ENCODE peak calls at places on chromosomes 3 and 15, in four cellular contexts. N is GM12878, B is HepG2, I is K562. H is an unnamed sample.

GRCh38 chr3:111210003-111210699 is 138.5 kb downstream of the NECTIN3 start:
- DNase-seq in I (no peak), B (no peak), N (no peak), H (no peak)

GRCh38 chr3:171890398-171890797 is 47.2 kb downstream of the TMEM212 start:
- DNase-seq in N (no peak), B (no peak), I (no peak), H (no peak)

GRCh38 chr3:174198199-174198598 is 660.9 kb upstream of the NAALADL2 start:
- DNase-seq in B (no peak), N (no peak), I (no peak), H (no peak)

GRCh38 chr3:173529062-173529711 is 131.6 kb downstream of the NLGN1 start:
- DNase-seq in N (no peak), I (peak), B (peak), H (peak)

GRCh38 chr3:42590989-42591756 is 513 bp downstream of the SS18L2 start:
- DNase-seq in N (no peak), B (no peak), I (no peak), H (no peak)

GRCh38 chr15:85742186-85742751 is 52.5 kb downstream of the KLHL25 start:
- DNase-seq in I (no peak), N (no peak), B (no peak), H (no peak)

GRCh38 chr15:79184465-79184892 is 93.9 kb upstream of the RASGRF1 start:
- DNase-seq in I (peak), N (peak), B (peak), H (peak)

GRCh38 chr15:29008846-29009245 is 123.1 kb downstream of the APBA2 start:
- DNase-seq in I (no peak), N (no peak), B (no peak), H (no peak)

GRCh38 chr3:72382460-72382859 is 465.8 kb downstream of the SHQ1 start:
- DNase-seq in B (no peak), N (no peak), I (no peak), H (no peak)

GRCh38 chr3:46851364-46852328 is 11.6 kb downstream of the MYL3 start:
- DNase-seq in I (no peak), N (no peak), B (no peak), H (no peak)

GRCh38 chr3:54556630-54557029 is 371.2 kb downstream of the LRTM1 start:
- DNase-seq in N (no peak), B (no peak), I (no peak), H (no peak)

GRCh38 chr15:66924889-66925288 is 140.5 kb upstream of the SMAD3 start:
- DNase-seq in N (no peak), B (no peak), I (no peak), H (no peak)

GRCh38 chr3:108471346-108471935 is 39.0 kb downstream of the MYH15 start:
- DNase-seq in N (no peak), B (no peak), I (no peak), H (no peak)

GRCh38 chr3:20576228-20576627 is 390.2 kb upstream of the SGO1 start:
- DNase-seq in N (no peak), B (no peak), I (no peak), H (no peak)
- TF ChIP-seq FOXK2 in N (no peak), B (no peak), I (no peak), H (no peak)

GRCh38 chr3:188128905-188129304 is 25.1 kb upstream of the LPP start:
- DNase-seq in I (no peak), B (no peak), N (no peak), H (no peak)
- TF ChIP-seq FOXK2 in I (no peak), B (no peak), N (no peak), H (no peak)

GRCh38 chr3:61733000-61733399 is 171.6 kb downstream of the PTPRG start:
- DNase-seq in B (no peak), I (no peak), N (no peak), H (no peak)
- TF ChIP-seq FOXK2 in B (no peak), I (no peak), N (no peak), H (no peak)

GRCh38 chr15:59283717-59284336 is 77.2 kb downstream of the LDHAL6B start:
- DNase-seq in I (no peak), N (no peak), B (peak), H (no peak)
- TF ChIP-seq FOXK2 in I (no peak), N (no peak), B (no peak), H (no peak)

GRCh38 chr3:193815246-193816027 is 222.4 kb downstream of the OPA1 start:
- DNase-seq in I (no peak), B (no peak), N (no peak), H (no peak)

GRCh38 chr3:193814166-193814565 is 221.2 kb downstream of the OPA1 start:
- DNase-seq in B (no peak), I (no peak), N (no peak), H (no peak)

GRCh38 chr3:193816028-193816395 is 223.0 kb downstream of the OPA1 start:
- DNase-seq in I (no peak), B (no peak), N (no peak), H (no peak)

GRCh38 chr3:193819117-193819978 is 226.3 kb downstream of the OPA1 start:
- DNase-seq in I (no peak), B (no peak), N (no peak), H (no peak)

GRCh38 chr3:193816656-193817311 is 223.8 kb downstream of the OPA1 start:
- DNase-seq in N (no peak), B (no peak), I (peak), H (peak)
- TF ChIP-seq FOXK2 in N (no peak), B (no peak), I (no peak), H (no peak)

DNA sequence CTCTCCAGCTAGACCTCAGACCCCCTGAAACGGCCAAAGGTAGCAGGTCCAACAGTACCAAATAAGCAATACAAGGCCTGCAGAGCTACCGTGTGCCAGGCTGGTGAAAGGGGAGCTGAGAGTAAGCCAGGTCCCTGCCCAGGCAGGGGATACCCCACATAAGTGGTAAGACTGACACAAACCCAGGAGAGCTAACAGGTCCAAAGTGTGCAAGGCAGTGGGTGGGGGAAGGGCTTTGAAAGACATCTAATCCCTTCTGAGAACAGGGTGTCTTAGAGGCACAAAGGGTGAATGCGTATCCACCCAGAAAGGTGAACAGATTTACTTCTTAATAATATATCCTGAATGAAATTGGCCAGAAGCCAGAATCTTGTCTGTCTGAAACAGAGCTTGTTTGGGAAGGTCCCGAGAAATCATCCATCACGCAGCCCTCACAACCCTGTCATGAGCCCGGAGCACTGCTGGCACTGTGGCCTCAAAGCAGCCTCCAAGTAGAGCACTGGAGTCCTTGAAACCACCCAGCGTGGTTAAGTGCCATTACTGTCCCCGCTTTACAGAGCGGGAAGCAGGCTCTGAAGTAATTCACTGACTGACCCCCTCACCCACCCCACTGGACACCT is 1.5 kb downstream of the TKT start:
- DNase-seq in B (no peak), N (no peak), I (peak), H (no peak)
- TF ChIP-seq FOXK2 in B (no peak), N (no peak), I (no peak), H (no peak)

GRCh38 chr3:8494332-8494731 is 7.3 kb upstream of the LMCD1 start:
- DNase-seq in N (no peak), B (no peak), I (no peak), H (no peak)
- TF ChIP-seq FOXK2 in N (no peak), B (no peak), I (no peak), H (no peak)